ENCODE peak calls at places on chromosomes 4 and X, in seven cellular contexts. U is amniotic stem cell; C is nucleus accumbens; E is AG10803; N is substantia nigra; S is SK-N-MC; B is activated naive CD8-positive, alpha-beta T cell treated with anti-CD3 and anti-CD28 coated beads, Interleukin-2, amount 50 U/mL, for 24 hours. G is an unnamed sample.

GRCh38 chr4:133493776-133494175 is 344.7 kb downstream of the PCDH10 start:
- DNase-seq in U (no peak), S (no peak), B (no peak), C (no peak), E (no peak), N (no peak), G (no peak)

GRCh38 chr4:183596056-183596757 is 62.8 kb downstream of the RWDD4 start:
- DNase-seq in U (no peak), S (no peak), C (no peak), E (no peak), N (no peak), B (no peak), G (no peak)

GRCh38 chrX:79036152-79036551 is 91.0 kb downstream of the P2RY10 start:
- DNase-seq in B (no peak), N (no peak), C (no peak), E (no peak), S (no peak), U (no peak), G (no peak)

GRCh38 chrX:15973941-15974340 is 119.3 kb upstream of the AP1S2 start:
- DNase-seq in E (peak), N (no peak), C (no peak), B (no peak), U (no peak), S (no peak), G (peak)

GRCh38 chr4:175651701-175652100 is 160.4 kb downstream of the GPM6A start:
- DNase-seq in B (no peak), S (no peak), E (no peak), N (no peak), C (no peak), U (no peak), G (no peak)

GRCh38 chr4:86496094-86497060 is 97.7 kb upstream of the PTPN13 start:
- DNase-seq in S (peak), E (peak), C (no peak), B (peak), N (no peak), U (peak), G (peak)

GRCh38 chr4:188841523-188841922 is 702.3 kb downstream of the TRIML1 start:
- DNase-seq in B (no peak), S (no peak), N (no peak), C (no peak), U (no peak), E (no peak), G (no peak)

GRCh38 chr4:54992266-54992665 is 133.1 kb downstream of the KDR start:
- DNase-seq in S (no peak), U (no peak), C (no peak), E (no peak), B (no peak), N (no peak), G (no peak)

GRCh38 chr4:97367878-97368277 is 775.4 kb downstream of the STPG2 start:
- DNase-seq in C (no peak), N (no peak), S (no peak), U (no peak), B (no peak), E (no peak), G (no peak)